ENCODE peak calls at places on chromosomes 5 and 9, in seven cellular contexts. S is SK-N-SH, B is GM12878, N is GM12891, V is H1, P is K562, Y is HepG2. Q is an unnamed sample.

GRCh38 chr9:124934290-124934689 is 6.6 kb downstream of the GOLGA1 start:
- DNase-seq in V (no peak), P (no peak), Y (no peak), B (peak), N (no peak), S (no peak), Q (no peak)

GRCh38 chr9:125766468-125767221 is 19.5 kb downstream of the PBX3 start:
- DNase-seq in V (no peak), N (no peak), P (no peak), S (no peak), B (no peak), Y (no peak), Q (no peak)

GRCh38 chr5:83097582-83098265 is 20.4 kb downstream of the XRCC4 start:
- DNase-seq in Y (no peak), V (no peak), N (no peak), B (no peak), S (no peak), P (no peak), Q (no peak)

GRCh38 chr5:132054697-132055440 is 5.6 kb upstream of the IL3 start:
- DNase-seq in S (no peak), P (no peak), V (no peak), N (no peak), B (no peak), Y (no peak), Q (no peak)

GRCh38 chr5:174064171-174064570 is 18.7 kb downstream of the NSG2 start:
- DNase-seq in N (no peak), P (no peak), Y (no peak), S (no peak), V (no peak), B (no peak), Q (no peak)

GRCh38 chr9:4750021-4750673 is 9.1 kb upstream of the AK3 start:
- DNase-seq in B (no peak), V (no peak), N (no peak), S (no peak), P (peak), Y (no peak), Q (no peak)

GRCh38 chr9:119432428-119432827 is 63.2 kb upstream of the BRINP1 start:
- DNase-seq in Y (no peak), B (no peak), V (no peak), N (no peak), S (no peak), P (no peak), Q (no peak)

GRCh38 chr9:20906326-20906725 is 125.1 kb downstream of the HACD4 start:
- DNase-seq in B (no peak), N (no peak), Y (no peak), S (peak), P (no peak), V (no peak), Q (no peak)

GRCh38 chr5:111063709-111064322 is 7.7 kb upstream of the TSLP start:
- DNase-seq in V (no peak), S (peak), N (no peak), Y (peak), P (no peak), B (no peak), Q (no peak)

GRCh38 chr5:159051431-159052281 is 48.1 kb downstream of the EBF1 start:
- DNase-seq in Y (no peak), S (no peak), B (no peak), V (peak), P (no peak), N (no peak), Q (peak)

GRCh38 chr5:160938532-160938931 is 86.5 kb upstream of the ATP10B start:
- DNase-seq in B (no peak), N (no peak), V (no peak), Y (peak), P (no peak), S (no peak), Q (no peak)

GRCh38 chr5:145587308-145588071 is 247.7 kb downstream of the PRELID2 start:
- DNase-seq in B (no peak), P (no peak), Y (peak), V (no peak), N (no peak), S (no peak), Q (no peak)
- TF ChIP-seq TAF1 in B (no peak), P (no peak), Y (no peak), V (no peak), N (no peak), S (no peak), Q (no peak)

GRCh38 chr9:127517620-127518019 is 66.3 kb downstream of the LRSAM1 start:
- DNase-seq in V (no peak), P (no peak), Y (no peak), N (no peak), S (no peak), B (no peak), Q (no peak)
- TF ChIP-seq POLR2AphosphoS5 in V (no peak), P (no peak), Y (no peak), N (no peak), S (no peak), B (no peak), Q (no peak)

DNA sequence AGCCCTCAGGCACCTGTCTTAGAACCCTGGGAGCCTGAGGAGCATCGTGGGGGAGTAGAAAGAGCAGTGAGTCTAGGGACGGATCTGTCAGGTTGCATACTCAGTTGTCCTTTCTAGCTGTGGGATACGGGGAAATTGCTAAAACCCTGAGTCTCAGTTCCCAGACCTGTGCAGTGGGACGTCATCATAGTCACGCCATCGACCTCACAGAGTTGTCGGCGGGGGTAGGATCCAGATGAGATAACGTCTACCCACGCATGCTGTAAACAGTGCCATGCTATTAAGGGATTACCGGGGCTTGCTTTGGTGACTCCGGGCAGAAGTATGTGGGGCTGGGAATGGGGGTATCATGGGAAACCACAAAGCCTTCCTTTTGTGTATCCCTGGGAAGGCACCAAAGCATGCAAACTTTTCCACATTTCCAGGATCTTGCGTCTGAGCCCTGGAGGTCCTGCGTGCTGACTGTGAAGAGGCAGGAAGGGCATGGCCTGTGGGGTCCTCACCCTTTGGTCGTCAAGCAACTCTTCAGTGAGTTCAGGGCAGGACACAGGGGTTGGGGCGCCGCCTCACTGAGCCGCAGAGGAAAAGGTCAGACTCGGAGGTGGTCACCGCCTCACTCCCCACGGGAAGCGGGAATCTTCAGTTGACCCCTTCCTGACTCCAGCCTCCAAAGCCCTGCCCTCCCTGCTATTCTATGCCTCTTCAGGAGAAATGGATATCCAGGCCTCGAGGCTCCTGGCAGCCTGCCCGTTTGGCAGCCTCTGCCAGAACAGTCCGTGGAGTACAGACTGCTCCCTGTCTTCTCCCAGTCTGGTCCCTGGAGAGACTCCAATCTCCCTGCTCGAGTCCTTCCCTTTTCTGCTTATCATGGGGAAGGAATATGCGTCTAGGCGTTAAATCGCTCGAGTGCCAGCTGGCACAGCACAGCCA is 186.8 kb upstream of the KLF9 start:
- DNase-seq in P (no peak), S (peak), Y (peak), V (no peak), B (no peak), N (no peak), Q (no peak)
- TF ChIP-seq TAF1 in P (no peak), S (no peak), Y (no peak), V (no peak), B (no peak), N (no peak), Q (no peak)

DNA sequence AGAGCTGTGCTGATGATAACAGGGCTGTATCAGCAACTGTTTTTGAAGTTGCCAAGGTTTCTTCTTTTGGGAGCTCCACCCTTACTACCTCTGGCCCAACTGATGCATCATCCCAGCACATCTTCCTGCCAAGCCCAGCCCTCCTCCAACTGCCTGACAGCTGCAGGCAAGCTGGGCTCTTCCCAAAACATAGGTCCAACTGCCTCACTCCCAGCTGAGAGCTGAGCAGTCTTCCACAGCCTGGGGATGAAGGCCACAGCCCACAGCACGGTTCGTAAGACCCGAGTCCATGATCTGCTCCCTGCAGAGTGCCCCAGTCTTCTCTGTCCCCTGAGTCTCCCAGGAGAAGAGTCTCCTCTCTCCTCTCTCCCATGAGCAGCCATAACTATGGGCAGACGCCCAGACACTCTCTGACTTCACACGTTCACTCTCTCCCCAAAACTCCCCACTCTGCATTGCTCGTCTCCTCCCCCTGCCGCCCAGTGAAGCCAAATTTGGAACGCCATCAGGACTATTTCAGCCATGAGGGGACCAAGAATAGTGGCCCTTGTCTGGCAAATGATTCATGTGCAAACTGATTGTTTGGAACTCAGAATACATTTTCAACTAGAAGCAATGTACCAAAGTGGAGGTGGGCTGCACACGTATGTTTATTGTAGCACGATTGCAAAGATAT is 21.0 kb downstream of the CMBL start:
- DNase-seq in N (no peak), S (no peak), P (no peak), B (no peak), V (no peak), Y (no peak), Q (no peak)
- TF ChIP-seq POLR2AphosphoS5 in N (no peak), S (no peak), P (no peak), B (no peak), V (no peak), Y (no peak), Q (no peak)